ENCODE peak calls at places on chromosomes 5 and 9, in six cellular contexts. One of them, this sample, is unnamed.

GRCh38 chr5:180330810-180331646 is 22.1 kb downstream of the GFPT2 start:
- DNase-seq in RPMI8226: no peak
- DNase-seq in sciatic nerve: no peak
- DNase-seq in stimulated activated CD8-positive, alpha-beta memory T cell treated with anti-CD3 and anti-CD28 coated beads, Interleukin-4, amount 100 ng/mL, for 4 hours: no peak
- DNase-seq in stimulated activated CD4-positive, alpha-beta T cell treated with anti-CD3 and anti-CD28 coated beads, Interleukin-4, amount 100 ng/mL, for 1 hour: no peak
- DNase-seq in EL: peak; percentile 97
- DNase-seq in this sample: peak; percentile 95

GRCh38 chr5:14286007-14286406 is 142.9 kb downstream of the TRIO start:
- DNase-seq in sciatic nerve: no peak
- DNase-seq in RPMI8226: no peak
- DNase-seq in EL: no peak
- DNase-seq in stimulated activated CD8-positive, alpha-beta memory T cell treated with anti-CD3 and anti-CD28 coated beads, Interleukin-4, amount 100 ng/mL, for 4 hours: no peak
- DNase-seq in stimulated activated CD4-positive, alpha-beta T cell treated with anti-CD3 and anti-CD28 coated beads, Interleukin-4, amount 100 ng/mL, for 1 hour: no peak
- DNase-seq in this sample: no peak

GRCh38 chr5:157469073-157469472 is 9.1 kb downstream of the NIPAL4 start:
- DNase-seq in stimulated activated CD4-positive, alpha-beta T cell treated with anti-CD3 and anti-CD28 coated beads, Interleukin-4, amount 100 ng/mL, for 1 hour: no peak
- DNase-seq in stimulated activated CD8-positive, alpha-beta memory T cell treated with anti-CD3 and anti-CD28 coated beads, Interleukin-4, amount 100 ng/mL, for 4 hours: no peak
- DNase-seq in EL: no peak
- DNase-seq in RPMI8226: no peak
- DNase-seq in sciatic nerve: no peak
- DNase-seq in this sample: no peak

GRCh38 chr9:3014164-3014563 is 170.3 kb upstream of the PUM3 start:
- DNase-seq in RPMI8226: no peak
- DNase-seq in EL: no peak
- DNase-seq in stimulated activated CD4-positive, alpha-beta T cell treated with anti-CD3 and anti-CD28 coated beads, Interleukin-4, amount 100 ng/mL, for 1 hour: no peak
- DNase-seq in sciatic nerve: no peak
- DNase-seq in stimulated activated CD8-positive, alpha-beta memory T cell treated with anti-CD3 and anti-CD28 coated beads, Interleukin-4, amount 100 ng/mL, for 4 hours: no peak
- DNase-seq in this sample: no peak

GRCh38 chr9:109862452-109862851 is 82.5 kb downstream of the PALM2AKAP2 start:
- DNase-seq in stimulated activated CD8-positive, alpha-beta memory T cell treated with anti-CD3 and anti-CD28 coated beads, Interleukin-4, amount 100 ng/mL, for 4 hours: no peak
- DNase-seq in sciatic nerve: no peak
- DNase-seq in stimulated activated CD4-positive, alpha-beta T cell treated with anti-CD3 and anti-CD28 coated beads, Interleukin-4, amount 100 ng/mL, for 1 hour: no peak
- DNase-seq in RPMI8226: no peak
- DNase-seq in EL: no peak
- DNase-seq in this sample: no peak

GRCh38 chr9:99868845-99869244 is 37.6 kb upstream of the STX17 start:
- DNase-seq in sciatic nerve: no peak
- DNase-seq in RPMI8226: no peak
- DNase-seq in stimulated activated CD4-positive, alpha-beta T cell treated with anti-CD3 and anti-CD28 coated beads, Interleukin-4, amount 100 ng/mL, for 1 hour: no peak
- DNase-seq in stimulated activated CD8-positive, alpha-beta memory T cell treated with anti-CD3 and anti-CD28 coated beads, Interleukin-4, amount 100 ng/mL, for 4 hours: no peak
- DNase-seq in EL: peak; percentile 13
- DNase-seq in this sample: no peak

GRCh38 chr9:73023025-73023541 is 70.2 kb upstream of the ALDH1A1 start:
- DNase-seq in stimulated activated CD8-positive, alpha-beta memory T cell treated with anti-CD3 and anti-CD28 coated beads, Interleukin-4, amount 100 ng/mL, for 4 hours: peak; percentile 2
- DNase-seq in sciatic nerve: peak; percentile 76
- DNase-seq in EL: peak; percentile 66
- DNase-seq in stimulated activated CD4-positive, alpha-beta T cell treated with anti-CD3 and anti-CD28 coated beads, Interleukin-4, amount 100 ng/mL, for 1 hour: peak; percentile 32
- DNase-seq in RPMI8226: peak; percentile 37
- DNase-seq in this sample: peak; percentile 74

GRCh38 chr5:139141841-139142240 is 56.3 kb downstream of the SIL1 start:
- DNase-seq in sciatic nerve: peak; percentile 78
- DNase-seq in stimulated activated CD8-positive, alpha-beta memory T cell treated with anti-CD3 and anti-CD28 coated beads, Interleukin-4, amount 100 ng/mL, for 4 hours: no peak
- DNase-seq in EL: peak; percentile 45
- DNase-seq in stimulated activated CD4-positive, alpha-beta T cell treated with anti-CD3 and anti-CD28 coated beads, Interleukin-4, amount 100 ng/mL, for 1 hour: no peak
- DNase-seq in RPMI8226: no peak
- DNase-seq in this sample: no peak

GRCh38 chr5:148455055-148455675 is 71.4 kb downstream of the FBXO38 start:
- DNase-seq in sciatic nerve: no peak
- DNase-seq in RPMI8226: no peak
- DNase-seq in stimulated activated CD8-positive, alpha-beta memory T cell treated with anti-CD3 and anti-CD28 coated beads, Interleukin-4, amount 100 ng/mL, for 4 hours: no peak
- DNase-seq in EL: no peak
- DNase-seq in stimulated activated CD4-positive, alpha-beta T cell treated with anti-CD3 and anti-CD28 coated beads, Interleukin-4, amount 100 ng/mL, for 1 hour: no peak
- DNase-seq in this sample: no peak

GRCh38 chr5:147576646-147577535 is 67.0 kb upstream of the DPYSL3 start:
- DNase-seq in EL: peak; percentile 47
- DNase-seq in stimulated activated CD8-positive, alpha-beta memory T cell treated with anti-CD3 and anti-CD28 coated beads, Interleukin-4, amount 100 ng/mL, for 4 hours: no peak
- DNase-seq in RPMI8226: peak; percentile 60
- DNase-seq in stimulated activated CD4-positive, alpha-beta T cell treated with anti-CD3 and anti-CD28 coated beads, Interleukin-4, amount 100 ng/mL, for 1 hour: no peak
- DNase-seq in sciatic nerve: peak; percentile 84
- DNase-seq in this sample: no peak

GRCh38 chr9:114299286-114300152 is 23.4 kb upstream of the ORM1 start:
- DNase-seq in stimulated activated CD4-positive, alpha-beta T cell treated with anti-CD3 and anti-CD28 coated beads, Interleukin-4, amount 100 ng/mL, for 1 hour: no peak
- DNase-seq in EL: no peak
- DNase-seq in stimulated activated CD8-positive, alpha-beta memory T cell treated with anti-CD3 and anti-CD28 coated beads, Interleukin-4, amount 100 ng/mL, for 4 hours: no peak
- DNase-seq in RPMI8226: no peak
- DNase-seq in sciatic nerve: peak; percentile 37
- DNase-seq in this sample: no peak

GRCh38 chr9:21841133-21841532 is 38.7 kb downstream of the MTAP start:
- DNase-seq in RPMI8226: no peak
- DNase-seq in EL: no peak
- DNase-seq in stimulated activated CD8-positive, alpha-beta memory T cell treated with anti-CD3 and anti-CD28 coated beads, Interleukin-4, amount 100 ng/mL, for 4 hours: no peak
- DNase-seq in sciatic nerve: no peak
- DNase-seq in stimulated activated CD4-positive, alpha-beta T cell treated with anti-CD3 and anti-CD28 coated beads, Interleukin-4, amount 100 ng/mL, for 1 hour: no peak
- DNase-seq in this sample: no peak

GRCh38 chr9:115164511-115164974 is 46.6 kb upstream of the TNC start:
- DNase-seq in stimulated activated CD8-positive, alpha-beta memory T cell treated with anti-CD3 and anti-CD28 coated beads, Interleukin-4, amount 100 ng/mL, for 4 hours: no peak
- DNase-seq in stimulated activated CD4-positive, alpha-beta T cell treated with anti-CD3 and anti-CD28 coated beads, Interleukin-4, amount 100 ng/mL, for 1 hour: no peak
- DNase-seq in RPMI8226: no peak
- DNase-seq in EL: peak; percentile 68
- DNase-seq in sciatic nerve: peak; percentile 71
- DNase-seq in this sample: peak; percentile 98

GRCh38 chr5:132363431-132364112 is 5.9 kb upstream of the SLC22A5 start:
- DNase-seq in EL: peak; percentile 93
- DNase-seq in stimulated activated CD4-positive, alpha-beta T cell treated with anti-CD3 and anti-CD28 coated beads, Interleukin-4, amount 100 ng/mL, for 1 hour: no peak
- DNase-seq in sciatic nerve: no peak
- DNase-seq in stimulated activated CD8-positive, alpha-beta memory T cell treated with anti-CD3 and anti-CD28 coated beads, Interleukin-4, amount 100 ng/mL, for 4 hours: no peak
- DNase-seq in RPMI8226: peak; percentile 12
- DNase-seq in this sample: peak; percentile 89

GRCh38 chr9:137811283-137811870 is 66.2 kb upstream of the CACNA1B start:
- DNase-seq in stimulated activated CD8-positive, alpha-beta memory T cell treated with anti-CD3 and anti-CD28 coated beads, Interleukin-4, amount 100 ng/mL, for 4 hours: no peak
- DNase-seq in EL: no peak
- DNase-seq in RPMI8226: no peak
- DNase-seq in stimulated activated CD4-positive, alpha-beta T cell treated with anti-CD3 and anti-CD28 coated beads, Interleukin-4, amount 100 ng/mL, for 1 hour: no peak
- DNase-seq in sciatic nerve: no peak
- DNase-seq in this sample: no peak

GRCh38 chr5:2750758-2751464 is 566 bp downstream of the IRX2 start:
- DNase-seq in EL: peak; percentile 39
- DNase-seq in sciatic nerve: no peak
- DNase-seq in RPMI8226: no peak
- DNase-seq in stimulated activated CD8-positive, alpha-beta memory T cell treated with anti-CD3 and anti-CD28 coated beads, Interleukin-4, amount 100 ng/mL, for 4 hours: no peak
- DNase-seq in stimulated activated CD4-positive, alpha-beta T cell treated with anti-CD3 and anti-CD28 coated beads, Interleukin-4, amount 100 ng/mL, for 1 hour: no peak
- DNase-seq in this sample: no peak

GRCh38 chr5:39160576-39161213 is 58.7 kb downstream of the FYB1 start:
- DNase-seq in sciatic nerve: no peak
- DNase-seq in RPMI8226: no peak
- DNase-seq in stimulated activated CD8-positive, alpha-beta memory T cell treated with anti-CD3 and anti-CD28 coated beads, Interleukin-4, amount 100 ng/mL, for 4 hours: no peak
- DNase-seq in stimulated activated CD4-positive, alpha-beta T cell treated with anti-CD3 and anti-CD28 coated beads, Interleukin-4, amount 100 ng/mL, for 1 hour: no peak
- DNase-seq in EL: no peak
- DNase-seq in this sample: no peak

GRCh38 chr5:172102913-172103629 is 85.0 kb downstream of the STK10 start:
- DNase-seq in RPMI8226: no peak
- DNase-seq in EL: peak; percentile 99
- DNase-seq in stimulated activated CD4-positive, alpha-beta T cell treated with anti-CD3 and anti-CD28 coated beads, Interleukin-4, amount 100 ng/mL, for 1 hour: no peak
- DNase-seq in stimulated activated CD8-positive, alpha-beta memory T cell treated with anti-CD3 and anti-CD28 coated beads, Interleukin-4, amount 100 ng/mL, for 4 hours: no peak
- DNase-seq in sciatic nerve: no peak
- DNase-seq in this sample: peak; percentile 87

GRCh38 chr9:111186021-111186420 is 144.0 kb downstream of the OR2K2 start:
- DNase-seq in stimulated activated CD8-positive, alpha-beta memory T cell treated with anti-CD3 and anti-CD28 coated beads, Interleukin-4, amount 100 ng/mL, for 4 hours: no peak
- DNase-seq in RPMI8226: no peak
- DNase-seq in sciatic nerve: no peak
- DNase-seq in stimulated activated CD4-positive, alpha-beta T cell treated with anti-CD3 and anti-CD28 coated beads, Interleukin-4, amount 100 ng/mL, for 1 hour: no peak
- DNase-seq in EL: no peak
- DNase-seq in this sample: no peak

GRCh38 chr5:132498152-132498551 is 7.6 kb upstream of the IRF1 start:
- DNase-seq in stimulated activated CD4-positive, alpha-beta T cell treated with anti-CD3 and anti-CD28 coated beads, Interleukin-4, amount 100 ng/mL, for 1 hour: peak; percentile 4
- DNase-seq in EL: peak; percentile 79
- DNase-seq in sciatic nerve: peak; percentile 66
- DNase-seq in stimulated activated CD8-positive, alpha-beta memory T cell treated with anti-CD3 and anti-CD28 coated beads, Interleukin-4, amount 100 ng/mL, for 4 hours: no peak
- DNase-seq in RPMI8226: no peak
- DNase-seq in this sample: peak; percentile 87

GRCh38 chr9:852539-852938 is 11.0 kb downstream of the DMRT1 start:
- DNase-seq in EL: no peak
- DNase-seq in sciatic nerve: no peak
- DNase-seq in stimulated activated CD4-positive, alpha-beta T cell treated with anti-CD3 and anti-CD28 coated beads, Interleukin-4, amount 100 ng/mL, for 1 hour: no peak
- DNase-seq in RPMI8226: no peak
- DNase-seq in stimulated activated CD8-positive, alpha-beta memory T cell treated with anti-CD3 and anti-CD28 coated beads, Interleukin-4, amount 100 ng/mL, for 4 hours: no peak
- DNase-seq in this sample: no peak

GRCh38 chr9:127694890-127695735 is 11.7 kb upstream of the CFAP157 start:
- DNase-seq in EL: peak; percentile 55
- DNase-seq in stimulated activated CD4-positive, alpha-beta T cell treated with anti-CD3 and anti-CD28 coated beads, Interleukin-4, amount 100 ng/mL, for 1 hour: no peak
- DNase-seq in RPMI8226: no peak
- DNase-seq in stimulated activated CD8-positive, alpha-beta memory T cell treated with anti-CD3 and anti-CD28 coated beads, Interleukin-4, amount 100 ng/mL, for 4 hours: no peak
- DNase-seq in sciatic nerve: no peak
- DNase-seq in this sample: no peak

GRCh38 chr9:22457448-22457847 is 10.8 kb downstream of the DMRTA1 start:
- DNase-seq in sciatic nerve: no peak
- DNase-seq in stimulated activated CD4-positive, alpha-beta T cell treated with anti-CD3 and anti-CD28 coated beads, Interleukin-4, amount 100 ng/mL, for 1 hour: no peak
- DNase-seq in stimulated activated CD8-positive, alpha-beta memory T cell treated with anti-CD3 and anti-CD28 coated beads, Interleukin-4, amount 100 ng/mL, for 4 hours: no peak
- DNase-seq in RPMI8226: no peak
- DNase-seq in EL: no peak
- DNase-seq in this sample: no peak

GRCh38 chr9:133793471-133793870 is 55.3 kb upstream of the SARDH start:
- DNase-seq in stimulated activated CD8-positive, alpha-beta memory T cell treated with anti-CD3 and anti-CD28 coated beads, Interleukin-4, amount 100 ng/mL, for 4 hours: no peak
- DNase-seq in EL: no peak
- DNase-seq in RPMI8226: no peak
- DNase-seq in sciatic nerve: no peak
- DNase-seq in stimulated activated CD4-positive, alpha-beta T cell treated with anti-CD3 and anti-CD28 coated beads, Interleukin-4, amount 100 ng/mL, for 1 hour: no peak
- DNase-seq in this sample: no peak

GRCh38 chr5:40601198-40601868 is 78.4 kb upstream of the PTGER4 start:
- DNase-seq in RPMI8226: no peak
- DNase-seq in sciatic nerve: no peak
- DNase-seq in stimulated activated CD4-positive, alpha-beta T cell treated with anti-CD3 and anti-CD28 coated beads, Interleukin-4, amount 100 ng/mL, for 1 hour: no peak
- DNase-seq in stimulated activated CD8-positive, alpha-beta memory T cell treated with anti-CD3 and anti-CD28 coated beads, Interleukin-4, amount 100 ng/mL, for 4 hours: no peak
- DNase-seq in EL: no peak
- DNase-seq in this sample: no peak

GRCh38 chr9:18268381-18268780 is 205.6 kb upstream of the ADAMTSL1 start:
- DNase-seq in stimulated activated CD4-positive, alpha-beta T cell treated with anti-CD3 and anti-CD28 coated beads, Interleukin-4, amount 100 ng/mL, for 1 hour: no peak
- DNase-seq in RPMI8226: no peak
- DNase-seq in sciatic nerve: no peak
- DNase-seq in EL: peak; percentile 80
- DNase-seq in stimulated activated CD8-positive, alpha-beta memory T cell treated with anti-CD3 and anti-CD28 coated beads, Interleukin-4, amount 100 ng/mL, for 4 hours: no peak
- DNase-seq in this sample: peak; percentile 75

GRCh38 chr9:8895498-8896224 is 1096.1 kb upstream of the DMAC1 start:
- DNase-seq in stimulated activated CD4-positive, alpha-beta T cell treated with anti-CD3 and anti-CD28 coated beads, Interleukin-4, amount 100 ng/mL, for 1 hour: no peak
- DNase-seq in RPMI8226: peak; percentile 33
- DNase-seq in sciatic nerve: no peak
- DNase-seq in EL: no peak
- DNase-seq in stimulated activated CD8-positive, alpha-beta memory T cell treated with anti-CD3 and anti-CD28 coated beads, Interleukin-4, amount 100 ng/mL, for 4 hours: no peak
- DNase-seq in this sample: peak; percentile 38

GRCh38 chr5:112833971-112834370 is 27.1 kb upstream of the SRP19 start:
- DNase-seq in stimulated activated CD4-positive, alpha-beta T cell treated with anti-CD3 and anti-CD28 coated beads, Interleukin-4, amount 100 ng/mL, for 1 hour: no peak
- DNase-seq in sciatic nerve: no peak
- DNase-seq in EL: no peak
- DNase-seq in stimulated activated CD8-positive, alpha-beta memory T cell treated with anti-CD3 and anti-CD28 coated beads, Interleukin-4, amount 100 ng/mL, for 4 hours: no peak
- DNase-seq in RPMI8226: no peak
- DNase-seq in this sample: no peak

GRCh38 chr5:141355641-141356040 is 820 bp downstream of the PCDHGA4 start:
- DNase-seq in EL: no peak
- DNase-seq in stimulated activated CD8-positive, alpha-beta memory T cell treated with anti-CD3 and anti-CD28 coated beads, Interleukin-4, amount 100 ng/mL, for 4 hours: no peak
- DNase-seq in RPMI8226: no peak
- DNase-seq in stimulated activated CD4-positive, alpha-beta T cell treated with anti-CD3 and anti-CD28 coated beads, Interleukin-4, amount 100 ng/mL, for 1 hour: no peak
- DNase-seq in sciatic nerve: no peak
- DNase-seq in this sample: no peak

GRCh38 chr9:137646341-137646740 is 27.5 kb downstream of the EHMT1 start:
- DNase-seq in stimulated activated CD4-positive, alpha-beta T cell treated with anti-CD3 and anti-CD28 coated beads, Interleukin-4, amount 100 ng/mL, for 1 hour: no peak
- DNase-seq in EL: no peak
- DNase-seq in stimulated activated CD8-positive, alpha-beta memory T cell treated with anti-CD3 and anti-CD28 coated beads, Interleukin-4, amount 100 ng/mL, for 4 hours: no peak
- DNase-seq in sciatic nerve: peak; percentile 17
- DNase-seq in RPMI8226: no peak
- DNase-seq in this sample: no peak

GRCh38 chr5:136457390-136458094 is 92.2 kb upstream of the TRPC7 start:
- DNase-seq in sciatic nerve: no peak
- DNase-seq in EL: no peak
- DNase-seq in stimulated activated CD8-positive, alpha-beta memory T cell treated with anti-CD3 and anti-CD28 coated beads, Interleukin-4, amount 100 ng/mL, for 4 hours: no peak
- DNase-seq in stimulated activated CD4-positive, alpha-beta T cell treated with anti-CD3 and anti-CD28 coated beads, Interleukin-4, amount 100 ng/mL, for 1 hour: no peak
- DNase-seq in RPMI8226: peak; percentile 93
- DNase-seq in this sample: no peak

GRCh38 chr5:93189707-93190120 is 391.3 kb downstream of the NR2F1-AS1 start:
- DNase-seq in sciatic nerve: no peak
- DNase-seq in stimulated activated CD8-positive, alpha-beta memory T cell treated with anti-CD3 and anti-CD28 coated beads, Interleukin-4, amount 100 ng/mL, for 4 hours: no peak
- DNase-seq in EL: peak; percentile 93
- DNase-seq in stimulated activated CD4-positive, alpha-beta T cell treated with anti-CD3 and anti-CD28 coated beads, Interleukin-4, amount 100 ng/mL, for 1 hour: no peak
- DNase-seq in RPMI8226: no peak
- DNase-seq in this sample: peak; percentile 98

GRCh38 chr5:55276771-55277170 is 30.7 kb downstream of the DHX29 start:
- DNase-seq in stimulated activated CD8-positive, alpha-beta memory T cell treated with anti-CD3 and anti-CD28 coated beads, Interleukin-4, amount 100 ng/mL, for 4 hours: no peak
- DNase-seq in RPMI8226: no peak
- DNase-seq in stimulated activated CD4-positive, alpha-beta T cell treated with anti-CD3 and anti-CD28 coated beads, Interleukin-4, amount 100 ng/mL, for 1 hour: no peak
- DNase-seq in sciatic nerve: no peak
- DNase-seq in EL: peak; percentile 76
- DNase-seq in this sample: no peak

GRCh38 chr5:162230348-162230747 is 162.8 kb downstream of the GABRG2 start:
- DNase-seq in EL: no peak
- DNase-seq in RPMI8226: no peak
- DNase-seq in stimulated activated CD8-positive, alpha-beta memory T cell treated with anti-CD3 and anti-CD28 coated beads, Interleukin-4, amount 100 ng/mL, for 4 hours: no peak
- DNase-seq in stimulated activated CD4-positive, alpha-beta T cell treated with anti-CD3 and anti-CD28 coated beads, Interleukin-4, amount 100 ng/mL, for 1 hour: no peak
- DNase-seq in sciatic nerve: no peak
- DNase-seq in this sample: no peak

GRCh38 chr5:131221888-131222287 is 42.0 kb upstream of the CDC42SE2 start:
- DNase-seq in stimulated activated CD8-positive, alpha-beta memory T cell treated with anti-CD3 and anti-CD28 coated beads, Interleukin-4, amount 100 ng/mL, for 4 hours: no peak
- DNase-seq in stimulated activated CD4-positive, alpha-beta T cell treated with anti-CD3 and anti-CD28 coated beads, Interleukin-4, amount 100 ng/mL, for 1 hour: no peak
- DNase-seq in EL: peak; percentile 40
- DNase-seq in RPMI8226: no peak
- DNase-seq in sciatic nerve: no peak
- DNase-seq in this sample: no peak

GRCh38 chr5:113776832-113777525 is 263.5 kb downstream of the YTHDC2 start:
- DNase-seq in EL: peak; percentile 21
- DNase-seq in stimulated activated CD4-positive, alpha-beta T cell treated with anti-CD3 and anti-CD28 coated beads, Interleukin-4, amount 100 ng/mL, for 1 hour: no peak
- DNase-seq in RPMI8226: no peak
- DNase-seq in stimulated activated CD8-positive, alpha-beta memory T cell treated with anti-CD3 and anti-CD28 coated beads, Interleukin-4, amount 100 ng/mL, for 4 hours: no peak
- DNase-seq in sciatic nerve: no peak
- DNase-seq in this sample: no peak

GRCh38 chr5:77015938-77016569 is 14.2 kb upstream of the AGGF1 start:
- DNase-seq in sciatic nerve: no peak
- DNase-seq in EL: peak; percentile 62
- DNase-seq in stimulated activated CD8-positive, alpha-beta memory T cell treated with anti-CD3 and anti-CD28 coated beads, Interleukin-4, amount 100 ng/mL, for 4 hours: no peak
- DNase-seq in RPMI8226: peak; percentile 66
- DNase-seq in stimulated activated CD4-positive, alpha-beta T cell treated with anti-CD3 and anti-CD28 coated beads, Interleukin-4, amount 100 ng/mL, for 1 hour: no peak
- DNase-seq in this sample: peak; percentile 5

This sample was measured in RCC 7860.